ENCODE peak calls at places on chromosome 5, in seven cellular contexts. One of them, this sample, is unnamed.

GRCh38 chr5:127351418-127351817 is 60.8 kb downstream of the MEGF10 start:
- DNase-seq in upper lobe of right lung: no peak
- DNase-seq in NB4: no peak
- DNase-seq in cardiac muscle cell: peak
- DNase-seq in progenitor cell of endocrine pancreas: no peak
- DNase-seq in A549: no peak
- DNase-seq in left ventricle myocardium inferior: no peak
- DNase-seq in this sample: no peak

GRCh38 chr5:116011046-116011445 is 21.2 kb upstream of the ARL14EPL start:
- DNase-seq in upper lobe of right lung: no peak
- DNase-seq in NB4: no peak
- DNase-seq in cardiac muscle cell: no peak
- DNase-seq in progenitor cell of endocrine pancreas: no peak
- DNase-seq in A549: no peak
- DNase-seq in left ventricle myocardium inferior: no peak
- DNase-seq in this sample: no peak

GRCh38 chr5:322942-323879 is 1.7 kb downstream of the AHRR start:
- DNase-seq in upper lobe of right lung: peak
- DNase-seq in NB4: peak
- DNase-seq in cardiac muscle cell: no peak
- DNase-seq in progenitor cell of endocrine pancreas: no peak
- DNase-seq in A549: no peak
- DNase-seq in left ventricle myocardium inferior: no peak
- DNase-seq in this sample: no peak

GRCh38 chr5:56183507-56183906 is 49.6 kb downstream of the ANKRD55 start:
- DNase-seq in upper lobe of right lung: no peak
- DNase-seq in NB4: no peak
- DNase-seq in cardiac muscle cell: peak
- DNase-seq in progenitor cell of endocrine pancreas: no peak
- DNase-seq in A549: peak
- DNase-seq in left ventricle myocardium inferior: no peak
- DNase-seq in this sample: peak

GRCh38 chr5:6730407-6730806 is 17.2 kb downstream of the TENT4A start:
- DNase-seq in upper lobe of right lung: peak
- DNase-seq in NB4: no peak
- DNase-seq in cardiac muscle cell: no peak
- DNase-seq in progenitor cell of endocrine pancreas: no peak
- DNase-seq in A549: no peak
- DNase-seq in left ventricle myocardium inferior: no peak
- DNase-seq in this sample: no peak

GRCh38 chr5:556909-557441 is 32.7 kb upstream of the SLC9A3 start:
- DNase-seq in upper lobe of right lung: no peak
- DNase-seq in NB4: no peak
- DNase-seq in cardiac muscle cell: no peak
- DNase-seq in progenitor cell of endocrine pancreas: peak
- DNase-seq in A549: no peak
- DNase-seq in left ventricle myocardium inferior: no peak
- DNase-seq in this sample: no peak

GRCh38 chr5:153888781-153889180 is 149.9 kb downstream of the FAM114A2 start:
- DNase-seq in upper lobe of right lung: no peak
- DNase-seq in NB4: no peak
- DNase-seq in cardiac muscle cell: no peak
- DNase-seq in progenitor cell of endocrine pancreas: no peak
- DNase-seq in A549: no peak
- DNase-seq in left ventricle myocardium inferior: no peak
- DNase-seq in this sample: no peak

GRCh38 chr5:149380466-149381121 is 1.5 kb upstream of the IL17B start:
- DNase-seq in upper lobe of right lung: no peak
- DNase-seq in NB4: no peak
- DNase-seq in cardiac muscle cell: no peak
- DNase-seq in progenitor cell of endocrine pancreas: no peak
- DNase-seq in A549: no peak
- DNase-seq in left ventricle myocardium inferior: no peak
- DNase-seq in this sample: no peak

GRCh38 chr5:178421699-178422399 is 168.3 kb downstream of the COL23A1 start:
- DNase-seq in upper lobe of right lung: no peak
- DNase-seq in NB4: peak
- DNase-seq in cardiac muscle cell: no peak
- DNase-seq in progenitor cell of endocrine pancreas: no peak
- DNase-seq in A549: no peak
- DNase-seq in left ventricle myocardium inferior: no peak
- DNase-seq in this sample: no peak

GRCh38 chr5:32712463-32713395 is 1.6 kb downstream of the NPR3 start:
- DNase-seq in upper lobe of right lung: no peak
- DNase-seq in NB4: no peak
- DNase-seq in cardiac muscle cell: peak
- DNase-seq in progenitor cell of endocrine pancreas: no peak
- DNase-seq in A549: no peak
- DNase-seq in left ventricle myocardium inferior: no peak
- DNase-seq in this sample: no peak
- TF ChIP-seq CTCF in upper lobe of right lung: no peak
- TF ChIP-seq CTCF in NB4: no peak
- TF ChIP-seq CTCF in cardiac muscle cell: no peak
- TF ChIP-seq CTCF in progenitor cell of endocrine pancreas: no peak
- TF ChIP-seq CTCF in A549: no peak
- TF ChIP-seq CTCF in left ventricle myocardium inferior: peak
- TF ChIP-seq CTCF in this sample: peak

DNA sequence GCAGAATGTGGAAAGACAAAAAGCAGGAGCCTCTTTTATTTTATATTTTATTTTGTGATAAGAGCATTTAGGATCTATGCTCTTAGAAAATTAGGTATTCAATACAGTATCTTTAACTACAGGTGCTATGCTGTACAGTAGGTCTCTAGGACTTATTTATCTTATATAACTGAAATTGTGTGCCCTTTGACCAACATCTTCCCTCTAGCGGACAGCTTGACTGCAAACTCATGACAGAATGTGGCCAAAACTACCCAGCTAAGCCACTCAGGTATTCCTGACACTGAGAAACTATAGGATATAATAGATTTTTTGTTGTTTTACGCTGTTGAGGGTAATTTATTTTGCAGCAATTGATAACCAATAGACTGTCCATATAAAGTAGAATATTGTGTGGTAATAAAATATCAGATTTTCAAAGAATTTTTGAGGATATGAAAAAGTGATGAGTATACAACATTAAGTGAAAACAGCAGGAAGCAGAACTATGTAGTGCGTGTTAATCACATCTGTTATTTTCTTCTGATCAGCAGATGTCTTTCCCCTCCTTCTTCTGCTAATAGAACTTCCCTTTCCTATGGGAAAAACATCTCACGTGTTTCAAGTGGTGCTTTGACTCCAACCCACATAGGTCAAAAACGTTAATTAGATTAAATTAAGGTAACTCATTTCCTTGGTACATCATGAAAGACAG is 69.9 kb upstream of the SELENOP start:
- DNase-seq in upper lobe of right lung: no peak
- DNase-seq in NB4: no peak
- DNase-seq in cardiac muscle cell: no peak
- DNase-seq in progenitor cell of endocrine pancreas: no peak
- DNase-seq in A549: no peak
- DNase-seq in left ventricle myocardium inferior: no peak
- DNase-seq in this sample: no peak
- TF ChIP-seq CTCF in upper lobe of right lung: no peak
- TF ChIP-seq CTCF in NB4: no peak
- TF ChIP-seq CTCF in cardiac muscle cell: no peak
- TF ChIP-seq CTCF in progenitor cell of endocrine pancreas: no peak
- TF ChIP-seq CTCF in A549: no peak
- TF ChIP-seq CTCF in left ventricle myocardium inferior: no peak
- TF ChIP-seq CTCF in this sample: no peak

GRCh38 chr5:13830536-13830935 is 114.0 kb downstream of the DNAH5 start:
- DNase-seq in upper lobe of right lung: no peak
- DNase-seq in NB4: no peak
- DNase-seq in cardiac muscle cell: no peak
- DNase-seq in progenitor cell of endocrine pancreas: no peak
- DNase-seq in A549: no peak
- DNase-seq in left ventricle myocardium inferior: no peak
- DNase-seq in this sample: no peak

GRCh38 chr5:13833440-13833839 is 111.0 kb downstream of the DNAH5 start:
- DNase-seq in upper lobe of right lung: no peak
- DNase-seq in NB4: no peak
- DNase-seq in cardiac muscle cell: no peak
- DNase-seq in progenitor cell of endocrine pancreas: no peak
- DNase-seq in A549: no peak
- DNase-seq in left ventricle myocardium inferior: no peak
- DNase-seq in this sample: no peak

GRCh38 chr5:13831236-13831810 is 113.2 kb downstream of the DNAH5 start:
- DNase-seq in upper lobe of right lung: no peak
- DNase-seq in NB4: no peak
- DNase-seq in cardiac muscle cell: no peak
- DNase-seq in progenitor cell of endocrine pancreas: no peak
- DNase-seq in A549: no peak
- DNase-seq in left ventricle myocardium inferior: no peak
- DNase-seq in this sample: no peak
- TF ChIP-seq CTCF in upper lobe of right lung: no peak
- TF ChIP-seq CTCF in NB4: no peak
- TF ChIP-seq CTCF in cardiac muscle cell: no peak
- TF ChIP-seq CTCF in progenitor cell of endocrine pancreas: peak
- TF ChIP-seq CTCF in A549: peak
- TF ChIP-seq CTCF in left ventricle myocardium inferior: no peak
- TF ChIP-seq CTCF in this sample: no peak

GRCh38 chr5:142008813-142009212 is 4.0 kb downstream of the GNPDA1 start:
- DNase-seq in upper lobe of right lung: no peak
- DNase-seq in NB4: no peak
- DNase-seq in cardiac muscle cell: no peak
- DNase-seq in progenitor cell of endocrine pancreas: no peak
- DNase-seq in A549: no peak
- DNase-seq in left ventricle myocardium inferior: no peak
- DNase-seq in this sample: no peak

GRCh38 chr5:142012186-142012785 is 541 bp downstream of the GNPDA1 start:
- DNase-seq in upper lobe of right lung: peak
- DNase-seq in NB4: peak
- DNase-seq in cardiac muscle cell: peak
- DNase-seq in progenitor cell of endocrine pancreas: peak
- DNase-seq in A549: peak
- DNase-seq in left ventricle myocardium inferior: peak
- DNase-seq in this sample: no peak

GRCh38 chr5:142007237-142007544 is 5.6 kb downstream of the GNPDA1 start:
- DNase-seq in upper lobe of right lung: no peak
- DNase-seq in NB4: no peak
- DNase-seq in cardiac muscle cell: no peak
- DNase-seq in progenitor cell of endocrine pancreas: no peak
- DNase-seq in A549: no peak
- DNase-seq in left ventricle myocardium inferior: no peak
- DNase-seq in this sample: no peak

GRCh38 chr5:142011572-142012185 is 1.1 kb downstream of the GNPDA1 start:
- DNase-seq in upper lobe of right lung: no peak
- DNase-seq in NB4: no peak
- DNase-seq in cardiac muscle cell: no peak
- DNase-seq in progenitor cell of endocrine pancreas: no peak
- DNase-seq in A549: no peak
- DNase-seq in left ventricle myocardium inferior: no peak
- DNase-seq in this sample: no peak

DNA sequence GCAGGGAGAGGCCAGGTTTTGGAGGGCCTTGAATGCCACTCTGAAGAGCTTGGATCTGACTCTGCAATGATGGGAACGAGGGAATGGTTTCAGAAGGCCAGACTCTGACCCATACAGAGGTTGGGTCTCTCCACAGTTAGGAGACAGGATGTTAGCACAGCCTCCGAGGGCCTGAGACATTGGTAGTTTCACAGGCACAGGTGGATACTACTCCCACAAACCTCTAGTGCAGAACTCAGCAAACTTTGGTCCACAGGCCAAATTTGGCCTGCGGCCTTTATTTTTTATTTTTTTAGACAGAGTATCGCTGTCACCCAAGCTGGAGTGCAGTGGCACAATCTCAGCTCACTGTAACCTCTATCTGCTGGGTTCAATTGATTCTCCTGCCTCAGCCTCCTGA is 2.9 kb downstream of the GNPDA1 start:
- DNase-seq in upper lobe of right lung: no peak
- DNase-seq in NB4: no peak
- DNase-seq in cardiac muscle cell: no peak
- DNase-seq in progenitor cell of endocrine pancreas: no peak
- DNase-seq in A549: no peak
- DNase-seq in left ventricle myocardium inferior: no peak
- DNase-seq in this sample: no peak
- TF ChIP-seq CTCF in upper lobe of right lung: no peak
- TF ChIP-seq CTCF in NB4: no peak
- TF ChIP-seq CTCF in cardiac muscle cell: no peak
- TF ChIP-seq CTCF in progenitor cell of endocrine pancreas: no peak
- TF ChIP-seq CTCF in A549: no peak
- TF ChIP-seq CTCF in left ventricle myocardium inferior: no peak
- TF ChIP-seq CTCF in this sample: no peak

DNA sequence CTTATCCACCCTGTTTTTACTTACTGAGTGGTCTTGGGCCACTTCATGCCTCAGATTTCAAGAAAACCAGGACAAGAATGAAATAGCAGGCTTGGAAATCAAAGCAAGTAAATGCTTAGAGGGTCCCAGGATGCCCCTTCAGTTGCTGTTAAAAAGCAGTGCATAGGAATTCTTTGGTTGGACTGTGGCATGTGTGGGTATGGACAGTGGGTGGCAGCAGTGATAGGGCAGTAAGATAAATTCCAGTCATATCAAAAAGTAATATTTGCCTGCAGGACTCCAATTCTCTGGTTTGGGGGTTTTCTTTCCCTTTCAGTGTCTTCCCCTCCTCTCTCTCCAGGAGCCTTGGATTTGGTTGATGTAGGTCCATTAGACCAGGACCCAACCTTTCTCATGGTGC is 306.7 kb upstream of the CLINT1 start:
- DNase-seq in upper lobe of right lung: no peak
- DNase-seq in NB4: peak
- DNase-seq in cardiac muscle cell: no peak
- DNase-seq in progenitor cell of endocrine pancreas: no peak
- DNase-seq in A549: no peak
- DNase-seq in left ventricle myocardium inferior: no peak
- DNase-seq in this sample: no peak
- TF ChIP-seq CTCF in upper lobe of right lung: no peak
- TF ChIP-seq CTCF in NB4: peak
- TF ChIP-seq CTCF in cardiac muscle cell: no peak
- TF ChIP-seq CTCF in progenitor cell of endocrine pancreas: no peak
- TF ChIP-seq CTCF in A549: no peak
- TF ChIP-seq CTCF in left ventricle myocardium inferior: no peak
- TF ChIP-seq CTCF in this sample: no peak

DNA sequence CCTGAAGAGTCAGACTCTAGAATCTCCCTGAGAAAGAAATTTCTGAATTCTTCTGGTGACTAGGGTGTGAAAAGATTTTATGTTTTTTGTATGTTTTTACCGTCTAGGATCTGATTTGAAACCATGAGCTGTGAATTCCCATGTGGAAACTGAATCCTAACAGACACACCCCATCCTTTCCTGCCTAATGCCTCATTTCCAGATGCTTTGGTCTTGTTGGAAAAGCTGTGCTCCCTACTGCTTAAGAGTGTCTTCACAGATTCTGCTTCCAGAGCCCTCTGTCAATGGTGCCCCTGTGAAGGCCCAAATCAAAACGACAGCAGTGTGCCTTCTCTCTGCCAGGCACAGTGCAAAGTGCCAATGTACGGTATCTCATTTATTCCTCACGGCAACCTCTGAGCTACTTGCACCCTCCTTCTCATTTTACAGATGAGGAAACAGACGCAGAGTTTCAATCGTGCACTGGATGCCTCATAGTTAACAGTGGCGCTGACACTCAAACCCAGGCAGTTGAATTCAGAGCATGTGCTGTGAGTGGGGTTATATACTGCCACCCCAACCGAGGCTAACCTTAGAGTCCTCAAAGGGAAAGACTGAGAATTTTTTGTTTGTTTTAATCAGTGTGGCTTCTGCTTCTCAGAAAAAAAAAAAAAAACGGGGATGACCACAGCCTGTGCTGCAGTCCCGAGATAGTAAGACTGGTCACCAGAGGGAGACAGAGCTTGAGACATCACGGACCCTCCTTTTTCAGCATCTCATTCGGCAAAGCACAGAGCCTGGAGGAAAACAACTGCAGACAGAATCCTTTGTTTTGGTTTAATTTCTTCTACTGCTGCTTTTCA is 188.4 kb downstream of the SNCAIP start:
- DNase-seq in upper lobe of right lung: no peak
- DNase-seq in NB4: peak
- DNase-seq in cardiac muscle cell: peak
- DNase-seq in progenitor cell of endocrine pancreas: no peak
- DNase-seq in A549: peak
- DNase-seq in left ventricle myocardium inferior: no peak
- DNase-seq in this sample: no peak
- TF ChIP-seq CTCF in upper lobe of right lung: peak
- TF ChIP-seq CTCF in NB4: peak
- TF ChIP-seq CTCF in cardiac muscle cell: peak
- TF ChIP-seq CTCF in progenitor cell of endocrine pancreas: peak
- TF ChIP-seq CTCF in A549: peak
- TF ChIP-seq CTCF in left ventricle myocardium inferior: peak
- TF ChIP-seq CTCF in this sample: peak